ENCODE peak calls at places on chromosomes 4 and X, in nine cellular contexts. O is mesenchymal stem cell; C is CD4-positive, alpha-beta T cell; W is HFFc6; I is effector memory CD4-positive, alpha-beta T cell; D is NAMALWA; F is tibial nerve; T is AG04450; G is amygdala. Z is an unnamed sample.

GRCh38 chr4:57109530-57109846 is 697 bp downstream of the IGFBP7 start:
- DNase-seq in O (peak), C (no peak), W (no peak), I (no peak), D (no peak), F (no peak), T (no peak), G (no peak), Z (no peak)

GRCh38 chrX:1226249-1226648 is 13.8 kb upstream of the CRLF2 start:
- DNase-seq in O (no peak), C (no peak), W (no peak), I (no peak), D (no peak), F (no peak), T (no peak), G (no peak), Z (no peak)

GRCh38 chrX:39899059-39899458 is 198.7 kb downstream of the BCOR start:
- DNase-seq in O (no peak), C (no peak), W (no peak), I (no peak), D (no peak), F (no peak), T (no peak), G (no peak), Z (no peak)

GRCh38 chr4:161937151-161937550 is 226.6 kb downstream of the FSTL5 start:
- DNase-seq in O (no peak), C (no peak), W (no peak), I (no peak), D (no peak), F (no peak), T (no peak), G (no peak), Z (no peak)

GRCh38 chr4:57234252-57234775 is 124.1 kb upstream of the IGFBP7 start:
- DNase-seq in O (no peak), C (no peak), W (no peak), I (no peak), D (no peak), F (no peak), T (no peak), G (no peak), Z (no peak)

GRCh38 chr4:10117424-10118354 is 1.1 kb upstream of the WDR1 start:
- DNase-seq in O (peak), C (peak), W (no peak), I (no peak), D (peak), F (no peak), T (no peak), G (no peak), Z (no peak)

GRCh38 chr4:135508006-135508714 is 1306.6 kb upstream of the PABPC4L start:
- DNase-seq in O (peak), C (no peak), W (peak), I (no peak), D (no peak), F (no peak), T (peak), G (no peak), Z (no peak)

GRCh38 chr4:37684154-37684553 is 2.0 kb downstream of the RELL1 start:
- DNase-seq in O (no peak), C (no peak), W (no peak), I (no peak), D (peak), F (no peak), T (no peak), G (no peak), Z (no peak)

GRCh38 chr4:45640281-45640680 is 483.6 kb downstream of the GABRG1 start:
- DNase-seq in O (no peak), C (no peak), W (no peak), I (no peak), D (no peak), F (no peak), T (no peak), G (no peak), Z (no peak)

GRCh38 chrX:154990496-154990895 is 32.0 kb downstream of the F8 start:
- DNase-seq in O (no peak), C (no peak), W (no peak), I (no peak), D (no peak), F (no peak), T (no peak), G (no peak), Z (no peak)

GRCh38 chrX:22526339-22526738 is 253.6 kb downstream of the CBLL2 start:
- DNase-seq in O (no peak), C (no peak), W (peak), I (no peak), D (peak), F (no peak), T (no peak), G (no peak), Z (no peak)

GRCh38 chr4:102843273-102843672 is 15.9 kb upstream of the UBE2D3 start:
- DNase-seq in O (no peak), C (no peak), W (no peak), I (no peak), D (no peak), F (no peak), T (no peak), G (no peak), Z (no peak)

GRCh38 chr4:150244600-150244999 is 166.4 kb downstream of the DCLK2 start:
- DNase-seq in O (peak), C (no peak), W (peak), I (no peak), D (no peak), F (no peak), T (no peak), G (no peak), Z (no peak)

GRCh38 chr4:15043226-15043625 is 40.9 kb downstream of the CPEB2 start:
- DNase-seq in O (no peak), C (no peak), W (no peak), I (no peak), D (peak), F (no peak), T (no peak), G (no peak), Z (no peak)

GRCh38 chr4:147714575-147715401 is 17.1 kb upstream of the ARHGAP10 start:
- DNase-seq in O (peak), C (no peak), W (peak), I (no peak), D (no peak), F (peak), T (peak), G (no peak), Z (no peak)

GRCh38 chrX:109537324-109537665 is 651 bp downstream of the NXT2 start:
- DNase-seq in O (peak), C (no peak), W (peak), I (no peak), D (no peak), F (no peak), T (peak), G (no peak), Z (no peak)

GRCh38 chr4:67721770-67722597 is 21.0 kb upstream of the UBA6 start:
- DNase-seq in O (peak), C (no peak), W (peak), I (no peak), D (no peak), F (no peak), T (no peak), G (no peak), Z (no peak)

GRCh38 chr4:8683462-8683861 is 90.9 kb downstream of the CPZ start:
- DNase-seq in O (no peak), C (no peak), W (no peak), I (no peak), D (no peak), F (peak), T (no peak), G (no peak), Z (no peak)

GRCh38 chr4:112521123-112522116 is 5.4 kb upstream of the NEUROG2 start:
- DNase-seq in O (no peak), C (no peak), W (no peak), I (no peak), D (no peak), F (no peak), T (no peak), G (no peak), Z (no peak)

GRCh38 chr4:182653596-182653995 is 263.6 kb downstream of the DCTD start:
- DNase-seq in O (no peak), C (no peak), W (no peak), I (no peak), D (no peak), F (no peak), T (no peak), G (no peak), Z (no peak)

GRCh38 chrX:39487166-39488006 is 610.4 kb downstream of the BCOR start:
- DNase-seq in O (no peak), C (no peak), W (no peak), I (no peak), D (no peak), F (no peak), T (no peak), G (no peak), Z (no peak)

GRCh38 chrX:47482065-47482511 is 934 bp downstream of the ZNF41 start:
- DNase-seq in O (no peak), C (no peak), W (no peak), I (no peak), D (no peak), F (no peak), T (no peak), G (no peak), Z (no peak)